ENCODE peak calls at places on chromosomes 2 and 18, in five cellular contexts. I is HepG2, C is H1, H is K562, S is GM12878. P is an unnamed sample.
A peak's percentile ranks its signal among the peaks of the same experiment; 100 is the strongest.

GRCh38 chr2:1972428-1972827 is 228.1 kb upstream of the PXDN start:
- DNase-seq in I (no peak), C (no peak), H (no peak), S (no peak), P (no peak)

GRCh38 chr2:64586883-64587481 is 62.9 kb downstream of the AFTPH start:
- DNase-seq in I (peak; percentile 35), C (no peak), H (peak; percentile 23), S (no peak), P (peak; percentile 60)

GRCh38 chr2:239833728-239834109 is 191.4 kb downstream of the NDUFA10 start:
- DNase-seq in I (no peak), C (no peak), H (no peak), S (no peak), P (no peak)

GRCh38 chr2:236955675-236956618 is 129.7 kb upstream of the COPS8 start:
- DNase-seq in I (peak; percentile 32), C (no peak), H (no peak), S (no peak), P (no peak)

GRCh38 chr2:74966893-74967292 is 8.4 kb downstream of the POLE4 start:
- DNase-seq in I (no peak), C (no peak), H (no peak), S (no peak), P (no peak)

GRCh38 chr18:33805592-33805991 is 227.6 kb downstream of the ASXL3 start:
- DNase-seq in I (no peak), C (no peak), H (no peak), S (no peak), P (no peak)

GRCh38 chr2:118224144-118224887 is 136.0 kb downstream of the INSIG2 start:
- DNase-seq in I (no peak), C (no peak), H (no peak), S (no peak), P (no peak)

GRCh38 chr2:195647302-195647701 is 9.7 kb upstream of the SLC39A10 start:
- DNase-seq in I (no peak), C (no peak), H (no peak), S (no peak), P (no peak)

GRCh38 chr2:181685150-181685688 is 4.9 kb upstream of the NEUROD1 start:
- DNase-seq in I (no peak), C (no peak), H (no peak), S (no peak), P (no peak)

GRCh38 chr2:4354164-4354563 is 650.8 kb downstream of the DCDC2C start:
- DNase-seq in I (no peak), C (no peak), H (no peak), S (no peak), P (no peak)

GRCh38 chr2:101899871-101900270 is 91.9 kb upstream of the IL1R2 start:
- DNase-seq in I (no peak), C (no peak), H (no peak), S (no peak), P (no peak)

GRCh38 chr2:148930046-148930775 is 55.2 kb downstream of the KIF5C start:
- DNase-seq in I (no peak), C (no peak), H (no peak), S (no peak), P (no peak)

GRCh38 chr2:10568721-10569432 is 120.8 kb upstream of the ODC1 start:
- DNase-seq in I (no peak), C (no peak), H (no peak), S (no peak), P (no peak)

GRCh38 chr2:2663401-2664036 is 332.4 kb upstream of the MYT1L start:
- DNase-seq in I (no peak), C (no peak), H (no peak), S (no peak), P (peak; percentile 38)

GRCh38 chr18:59908790-59909189 is 9.0 kb downstream of the PMAIP1 start:
- DNase-seq in I (no peak), C (no peak), H (no peak), S (no peak), P (no peak)

GRCh38 chr2:41647468-41648042 is 400.3 kb upstream of the PKDCC start:
- DNase-seq in I (no peak), C (no peak), H (no peak), S (no peak), P (no peak)

GRCh38 chr2:191855382-191855781 is 8.5 kb upstream of the CAVIN2 start:
- DNase-seq in I (no peak), C (no peak), H (no peak), S (no peak), P (no peak)

GRCh38 chr2:19198376-19198775 is 160.0 kb downstream of the OSR1 start:
- DNase-seq in I (no peak), C (no peak), H (no peak), S (no peak), P (no peak)

GRCh38 chr2:239179851-239180371 is 220.9 kb downstream of the HDAC4 start:
- DNase-seq in I (no peak), C (no peak), H (no peak), S (no peak), P (no peak)

GRCh38 chr2:223500690-223501089 is 101.5 kb downstream of the SCG2 start:
- DNase-seq in I (no peak), C (no peak), H (no peak), S (no peak), P (no peak)

GRCh38 chr18:10141559-10141958 is 227.7 kb downstream of the VAPA start:
- DNase-seq in I (no peak), C (no peak), H (no peak), S (no peak), P (peak; percentile 21)

GRCh38 chr2:181072486-181072885 is 92.1 kb downstream of the UBE2E3 start:
- DNase-seq in I (no peak), C (no peak), H (no peak), S (no peak), P (no peak)

GRCh38 chr2:54419855-54420550 is 36.1 kb upstream of the SPTBN1 start:
- DNase-seq in I (no peak), C (no peak), H (no peak), S (no peak), P (no peak)

GRCh38 chr18:40452599-40452998 is 1502.4 kb upstream of the PIK3C3 start:
- DNase-seq in I (no peak), C (no peak), H (no peak), S (no peak), P (no peak)

GRCh38 chr18:79823120-79823519 is 25.4 kb downstream of the KCNG2 start:
- DNase-seq in I (peak; percentile 13), C (no peak), H (no peak), S (no peak), P (no peak)

GRCh38 chr2:110994250-110994961 is 126.3 kb upstream of the BCL2L11 start:
- DNase-seq in I (no peak), C (no peak), H (no peak), S (no peak), P (no peak)

DNA sequence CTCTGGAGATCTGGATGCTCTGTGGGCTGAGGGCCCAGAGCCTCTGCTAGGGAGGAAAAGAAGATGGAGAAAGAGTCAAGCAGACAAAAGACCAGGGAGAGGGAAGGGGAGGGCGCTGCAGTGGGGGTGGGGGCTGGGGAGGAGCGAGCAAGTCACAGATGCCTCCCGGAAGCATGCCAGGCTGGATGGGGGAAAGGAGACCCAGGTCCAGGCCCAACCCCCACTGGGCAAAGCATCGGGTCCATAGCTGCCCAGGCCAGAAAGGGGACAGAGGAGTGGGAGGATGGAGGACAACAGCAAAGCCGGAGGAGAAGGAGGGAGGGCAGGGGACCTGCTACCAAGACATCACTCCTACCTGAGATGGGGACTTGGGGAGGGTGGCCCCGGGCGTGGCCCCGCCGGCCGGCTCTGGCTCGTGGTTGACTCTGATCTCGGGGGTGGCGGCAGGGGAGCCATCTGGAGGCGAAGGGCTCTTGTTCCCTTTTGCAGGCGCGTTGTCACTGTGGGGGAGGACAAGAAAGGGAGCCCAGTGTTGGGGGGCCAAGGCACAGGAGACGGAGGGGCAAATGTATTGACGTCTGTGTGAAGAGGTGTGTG is 48.2 kb downstream of the BIN1 start:
- DNase-seq in I (no peak), C (no peak), H (peak; percentile 42), S (no peak), P (no peak)
- TF ChIP-seq HDAC2 in I (no peak), C (no peak), H (no peak), S (no peak), P (no peak)

GRCh38 chr2:107591541-107591940 is 235.2 kb upstream of the RGPD4 start:
- DNase-seq in I (no peak), C (no peak), H (no peak), S (no peak), P (no peak)

GRCh38 chr2:107592225-107592624 is 234.5 kb upstream of the RGPD4 start:
- DNase-seq in I (no peak), C (no peak), H (no peak), S (no peak), P (no peak)

GRCh38 chr2:107588181-107588580 is 238.5 kb upstream of the RGPD4 start:
- DNase-seq in I (no peak), C (no peak), H (no peak), S (no peak), P (no peak)

GRCh38 chr2:107585851-107586250 is 240.8 kb upstream of the RGPD4 start:
- DNase-seq in I (no peak), C (no peak), H (no peak), S (no peak), P (peak; percentile 19)

GRCh38 chr2:107588960-107589542 is 237.6 kb upstream of the RGPD4 start:
- DNase-seq in I (no peak), C (no peak), H (no peak), S (no peak), P (no peak)
- TF ChIP-seq HDAC2 in I (no peak), C (no peak), H (no peak), S (no peak), P (no peak)

GRCh38 chr2:100741880-100742814 is 77.8 kb upstream of the NPAS2 start:
- DNase-seq in I (peak; percentile 82), C (no peak), H (no peak), S (no peak), P (peak; percentile 53)
- TF ChIP-seq HDAC2 in I (no peak), C (no peak), H (no peak), S (no peak), P (no peak)

GRCh38 chr2:119289642-119290041 is 66.0 kb downstream of the STEAP3 start:
- DNase-seq in I (no peak), C (no peak), H (no peak), S (no peak), P (no peak)

GRCh38 chr2:119292226-119292625 is 68.6 kb downstream of the STEAP3 start:
- DNase-seq in I (peak; percentile 35), C (no peak), H (no peak), S (no peak), P (no peak)

GRCh38 chr2:119291588-119292167 is 68.0 kb downstream of the STEAP3 start:
- DNase-seq in I (peak; percentile 29), C (no peak), H (no peak), S (no peak), P (no peak)

GRCh38 chr2:119289093-119289492 is 65.5 kb downstream of the STEAP3 start:
- DNase-seq in I (no peak), C (no peak), H (no peak), S (no peak), P (no peak)

DNA sequence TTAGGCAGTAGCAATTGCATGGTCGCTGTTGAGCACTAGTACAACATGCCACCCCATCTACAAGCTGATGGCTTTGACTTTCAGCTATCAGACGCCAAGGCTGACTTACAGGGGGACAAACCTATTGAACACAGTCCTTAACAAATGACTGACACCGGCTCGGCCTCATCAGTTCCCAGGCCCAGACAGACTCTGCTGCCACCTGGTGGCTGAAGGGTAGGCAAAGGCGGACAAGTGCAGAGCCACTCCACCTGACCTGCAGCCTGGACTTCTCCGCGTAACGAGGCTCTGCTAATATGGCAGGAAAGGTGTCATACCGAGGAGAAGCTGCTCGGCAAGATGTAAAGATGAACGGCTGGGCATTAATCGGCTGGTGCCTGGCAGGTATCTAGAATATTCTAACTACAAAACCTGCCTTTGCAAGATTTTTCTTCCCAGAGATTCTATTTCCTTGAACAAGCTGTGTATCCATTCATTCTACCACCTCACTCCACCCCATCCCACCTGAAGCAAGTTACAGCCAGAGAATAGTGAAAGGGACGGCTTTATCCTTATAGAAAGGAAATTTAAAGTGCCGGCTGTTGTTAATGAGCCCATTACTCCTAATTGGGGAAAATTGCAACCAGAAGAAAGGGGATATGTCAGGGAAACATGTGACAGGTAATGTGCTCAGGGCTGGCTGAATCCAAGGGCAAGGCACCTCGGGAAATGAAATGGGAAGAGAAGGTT is 67.4 kb downstream of the STEAP3 start:
- DNase-seq in I (peak; percentile 75), C (peak; percentile 66), H (peak; percentile 64), S (no peak), P (peak; percentile 76)
- TF ChIP-seq HDAC2 in I (no peak), C (no peak), H (no peak), S (no peak), P (no peak)

P was measured in A549.